ENCODE peak calls at places on chromosomes 3 and 15, in seven cellular contexts. Y is uterus, H is endothelial cell, K is type B pancreatic cell, Q is colonic mucosa, W is A549, Z is tibial nerve. L is an unnamed sample.

GRCh38 chr15:64865998-64866520 is 24.3 kb downstream of the PLEKHO2 start:
- DNase-seq in Y (no peak), H (no peak), K (no peak), Q (no peak), W (no peak), Z (no peak), L (no peak)

GRCh38 chr3:177746259-177747021 is 549.2 kb upstream of the TBL1XR1 start:
- DNase-seq in Y (no peak), H (no peak), K (no peak), Q (no peak), W (no peak), Z (no peak), L (no peak)

GRCh38 chr3:140186421-140186920 is 251.5 kb downstream of the CLSTN2 start:
- DNase-seq in Y (no peak), H (no peak), K (no peak), Q (peak; percentile 22), W (no peak), Z (no peak), L (no peak)

GRCh38 chr3:124322309-124322880 is 330.5 kb upstream of the ROPN1 start:
- DNase-seq in Y (no peak), H (no peak), K (no peak), Q (no peak), W (no peak), Z (no peak), L (no peak)

GRCh38 chr3:99969133-99969532 is 145.2 kb downstream of the FILIP1L start:
- DNase-seq in Y (no peak), H (no peak), K (no peak), Q (no peak), W (no peak), Z (no peak), L (no peak)

GRCh38 chr15:48634934-48635333 is 10.6 kb downstream of the FBN1 start:
- DNase-seq in Y (no peak), H (no peak), K (no peak), Q (no peak), W (no peak), Z (no peak), L (no peak)

GRCh38 chr15:100635406-100636071 is 33.1 kb downstream of the ASB7 start:
- DNase-seq in Y (no peak), H (no peak), K (no peak), Q (no peak), W (no peak), Z (no peak), L (no peak)

GRCh38 chr3:195897853-195898415 is 10.4 kb downstream of the TNK2 start:
- DNase-seq in Y (no peak), H (no peak), K (no peak), Q (no peak), W (no peak), Z (no peak), L (peak; percentile 7)

GRCh38 chr15:80585544-80586018 is 109.5 kb upstream of the ABHD17C start:
- DNase-seq in Y (no peak), H (no peak), K (no peak), Q (peak; percentile 22), W (no peak), Z (no peak), L (no peak)

GRCh38 chr15:62624541-62625399 is 417.8 kb upstream of the TPM1 start:
- DNase-seq in Y (peak; percentile 25), H (no peak), K (no peak), Q (no peak), W (no peak), Z (no peak), L (no peak)

GRCh38 chr15:74525946-74526345 is 15.1 kb upstream of the ARID3B start:
- DNase-seq in Y (no peak), H (no peak), K (no peak), Q (no peak), W (no peak), Z (no peak), L (no peak)

GRCh38 chr15:41350057-41350717 is 17.5 kb downstream of the NUSAP1 start:
- DNase-seq in Y (no peak), H (no peak), K (no peak), Q (no peak), W (no peak), Z (no peak), L (no peak)

GRCh38 chr15:40684381-40684780 is 10.6 kb upstream of the RAD51 start:
- DNase-seq in Y (no peak), H (no peak), K (no peak), Q (no peak), W (no peak), Z (no peak), L (no peak)

GRCh38 chr15:23401627-23402026 is 45.4 kb downstream of the GOLGA6L2 start:
- DNase-seq in Y (no peak), H (no peak), K (no peak), Q (no peak), W (no peak), Z (no peak), L (no peak)

GRCh38 chr3:138567403-138567802 is 26.7 kb downstream of the CEP70 start:
- DNase-seq in Y (no peak), H (no peak), K (no peak), Q (no peak), W (no peak), Z (no peak), L (no peak)

GRCh38 chr15:63893866-63894661 is 60.3 kb upstream of the HERC1 start:
- DNase-seq in Y (no peak), H (no peak), K (no peak), Q (no peak), W (no peak), Z (no peak), L (no peak)

DNA sequence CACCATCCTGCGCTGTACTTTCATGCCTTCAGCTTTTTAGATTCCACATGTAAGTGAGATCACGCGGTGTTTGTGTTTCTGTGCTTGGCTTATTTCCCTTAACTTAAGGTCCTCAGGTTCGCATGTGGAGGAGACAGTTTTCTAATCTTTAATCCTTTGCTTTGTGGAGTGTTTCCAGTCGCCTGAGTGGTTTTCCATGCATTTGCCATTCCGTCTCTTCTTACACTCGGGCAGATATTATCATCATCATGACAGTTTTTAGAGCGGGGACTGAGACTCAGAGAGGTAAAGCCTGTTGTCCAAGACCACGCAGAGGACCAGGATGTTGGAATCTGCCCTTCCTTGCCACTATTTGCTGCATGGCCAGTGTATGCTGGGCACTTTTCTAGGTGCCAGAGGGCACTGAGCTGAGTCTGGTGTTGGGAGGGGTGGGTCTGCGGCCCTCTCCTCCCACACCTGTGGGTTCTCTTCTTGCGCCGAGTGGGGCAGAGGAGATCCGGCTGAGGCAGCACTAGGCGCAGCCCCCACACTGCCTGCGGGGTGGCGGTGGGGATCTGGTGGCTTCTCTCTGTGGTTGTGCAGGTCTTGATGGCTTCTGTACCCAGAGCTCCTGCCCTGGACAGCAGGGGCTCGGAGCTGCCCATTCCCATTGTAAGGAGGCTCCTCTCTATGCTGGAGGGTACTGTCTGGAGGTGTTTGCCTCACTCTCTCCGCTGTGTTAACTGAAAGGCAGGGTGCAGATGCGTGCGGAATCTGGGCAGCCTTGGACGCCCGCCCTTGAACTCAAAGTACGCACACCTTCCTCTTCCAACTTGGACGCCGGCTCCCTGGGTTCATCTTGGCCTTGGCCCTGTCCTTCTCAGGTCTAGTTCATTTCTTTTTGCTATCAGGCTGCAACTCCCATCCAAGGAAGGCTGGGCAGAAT is 155.9 kb upstream of the RGMA start:
- DNase-seq in Y (no peak), H (no peak), K (no peak), Q (no peak), W (no peak), Z (no peak), L (no peak)
- TF ChIP-seq CTCF in Y (no peak), H (no peak), K (no peak), Q (no peak), W (no peak), Z (no peak), L (no peak)

GRCh38 chr3:53229171-53229570 is 26.7 kb downstream of the TKT start:
- DNase-seq in Y (no peak), H (no peak), K (no peak), Q (no peak), W (no peak), Z (no peak), L (no peak)

GRCh38 chr3:53229606-53230005 is 26.2 kb downstream of the TKT start:
- DNase-seq in Y (no peak), H (no peak), K (no peak), Q (no peak), W (no peak), Z (no peak), L (no peak)

GRCh38 chr3:53231532-53232511 is 24.0 kb downstream of the TKT start:
- DNase-seq in Y (no peak), H (no peak), K (no peak), Q (no peak), W (no peak), Z (no peak), L (no peak)

GRCh38 chr3:53230789-53231188 is 25.0 kb downstream of the TKT start:
- DNase-seq in Y (no peak), H (no peak), K (no peak), Q (no peak), W (no peak), Z (no peak), L (no peak)

GRCh38 chr3:53230041-53230621 is 25.7 kb downstream of the TKT start:
- DNase-seq in Y (no peak), H (no peak), K (no peak), Q (no peak), W (no peak), Z (no peak), L (no peak)
- TF ChIP-seq CTCF in Y (no peak), H (no peak), K (no peak), Q (no peak), W (no peak), Z (no peak), L (no peak)

DNA sequence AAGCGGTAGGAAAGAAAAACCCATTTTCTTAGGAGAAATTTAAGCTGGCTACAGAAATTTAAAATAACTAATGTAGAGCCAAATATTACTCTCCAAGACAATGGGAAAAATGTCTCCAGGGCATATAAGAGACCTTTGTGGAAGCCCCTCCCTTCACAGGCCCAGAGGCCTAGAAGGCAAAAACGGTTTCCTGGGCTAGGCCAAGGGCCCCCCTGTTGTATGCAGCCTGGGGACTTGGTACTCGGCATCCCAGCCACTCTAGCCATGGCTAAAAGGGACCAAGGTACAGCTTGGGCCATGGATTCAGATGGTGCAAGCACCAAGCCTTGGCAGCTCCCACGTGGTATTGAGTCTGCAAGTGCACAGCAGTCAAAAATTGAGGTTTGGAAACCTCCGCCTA is 90.1 kb downstream of the CGGBP1 start:
- DNase-seq in Y (no peak), H (no peak), K (no peak), Q (no peak), W (no peak), Z (no peak), L (no peak)
- TF ChIP-seq CTCF in Y (no peak), H (no peak), K (no peak), Q (no peak), W (no peak), Z (no peak), L (no peak)

GRCh38 chr3:111616417-111617105 is 21.4 kb upstream of the ZBED2 start:
- DNase-seq in Y (no peak), H (no peak), K (no peak), Q (no peak), W (no peak), Z (no peak), L (peak; percentile 8)
- TF ChIP-seq CTCF in Y (no peak), H (no peak), K (no peak), Q (no peak), W (peak; percentile 27), Z (no peak), L (no peak)

DNA sequence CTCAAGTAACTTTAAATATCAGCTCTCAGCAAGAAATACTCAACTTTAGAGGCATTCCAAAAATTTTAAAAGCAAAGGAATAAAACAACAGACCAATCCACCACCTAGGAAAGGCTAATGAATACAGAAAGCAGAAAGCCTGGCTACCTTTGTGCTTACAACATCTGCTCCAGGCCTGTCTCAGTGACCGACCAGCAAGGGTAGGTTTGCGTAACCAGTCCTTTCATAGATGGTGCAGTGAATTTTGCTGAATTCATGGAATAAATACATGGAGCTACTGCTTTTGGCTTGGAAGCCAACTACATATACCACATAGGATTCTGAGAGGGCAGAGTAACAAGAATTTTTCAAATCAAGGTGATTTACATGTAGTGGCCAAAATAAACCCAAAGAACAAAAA is 27.2 kb downstream of the ETV5 start:
- DNase-seq in Y (no peak), H (no peak), K (no peak), Q (no peak), W (no peak), Z (no peak), L (no peak)
- TF ChIP-seq CTCF in Y (no peak), H (no peak), K (no peak), Q (no peak), W (no peak), Z (no peak), L (no peak)

L was measured in GM20000.